ENCODE peak calls at places on chromosomes 13 and 19, in nine cellular contexts. C, R, G, M, N, U, B, S and Z are unnamed samples.

GRCh38 chr13:19794552-19795143 is 11.9 kb upstream of the PSPC1 start:
- DNase-seq in B (no peak), S (no peak), N (no peak), U (no peak), M (no peak), G (no peak), C (no peak), R (no peak), Z (peak)

GRCh38 chr19:14570864-14571527 is 870 bp downstream of the NDUFB7 start:
- DNase-seq in M (no peak), S (no peak), B (no peak), C (no peak), R (no peak), G (no peak), U (no peak), N (no peak), Z (no peak)

GRCh38 chr19:35206855-35207254 is 21.7 kb downstream of the FAM187B start:
- DNase-seq in M (no peak), R (no peak), S (no peak), G (no peak), N (no peak), C (no peak), B (no peak), U (no peak), Z (no peak)

GRCh38 chr13:46622918-46623256 is 69.9 kb downstream of the LRCH1 start:
- DNase-seq in S (peak), B (no peak), C (peak), G (no peak), N (no peak), R (no peak), M (peak), U (peak), Z (no peak)

GRCh38 chr19:10538204-10538603 is 5.5 kb upstream of the ATG4D start:
- DNase-seq in C (no peak), B (no peak), U (no peak), M (no peak), G (no peak), S (no peak), N (no peak), R (no peak), Z (no peak)

GRCh38 chr13:77138813-77139212 is 111.9 kb upstream of the FBXL3 start:
- DNase-seq in M (no peak), S (no peak), N (no peak), B (no peak), C (no peak), G (no peak), U (no peak), R (no peak), Z (no peak)

GRCh38 chr19:42122691-42123607 is 9.3 kb downstream of the POU2F2 start:
- DNase-seq in U (no peak), N (no peak), M (no peak), B (no peak), G (no peak), C (no peak), S (no peak), R (peak), Z (no peak)

GRCh38 chr13:71320452-71320851 is 546.6 kb downstream of the DACH1 start:
- DNase-seq in M (peak), C (peak), G (no peak), R (no peak), S (no peak), B (no peak), U (no peak), N (no peak), Z (no peak)

GRCh38 chr19:15330801-15331418 is 1.4 kb downstream of the BRD4 start:
- DNase-seq in C (peak), M (peak), S (no peak), R (no peak), G (no peak), U (no peak), B (no peak), N (no peak), Z (peak)

GRCh38 chr13:23021921-23022320 is 158.9 kb upstream of the SGCG start:
- DNase-seq in U (no peak), G (no peak), N (no peak), R (no peak), B (no peak), S (no peak), M (no peak), C (no peak), Z (no peak)

GRCh38 chr13:111626371-111627305 is 306.2 kb downstream of the TEX29 start:
- DNase-seq in M (no peak), B (no peak), U (no peak), N (no peak), C (no peak), R (no peak), S (peak), G (peak), Z (no peak)

GRCh38 chr19:10565028-10565566 is 713 bp downstream of the KRI1 start:
- DNase-seq in C (no peak), B (no peak), R (no peak), M (peak), N (no peak), S (no peak), U (no peak), G (no peak), Z (peak)

GRCh38 chr13:23160241-23161175 is 20.3 kb upstream of the SGCG start:
- DNase-seq in R (no peak), S (no peak), M (no peak), G (no peak), B (no peak), C (no peak), N (no peak), U (no peak), Z (no peak)

GRCh38 chr19:14775855-14776254 is 2.5 kb downstream of the ADGRE2 start:
- DNase-seq in R (no peak), U (no peak), B (no peak), S (peak), N (no peak), M (no peak), G (peak), C (no peak), Z (no peak)

GRCh38 chr13:22487932-22488331 is 692.8 kb upstream of the SGCG start:
- DNase-seq in B (no peak), U (no peak), N (no peak), S (no peak), C (no peak), R (no peak), M (peak), G (no peak), Z (no peak)

GRCh38 chr19:46489445-46490272 is 6.0 kb downstream of the PNMA8B start:
- DNase-seq in S (peak), M (peak), U (no peak), B (peak), R (no peak), G (peak), N (no peak), C (no peak), Z (no peak)

GRCh38 chr19:52138614-52139290 is 986 bp downstream of the ZNF616 start:
- DNase-seq in M (peak), B (no peak), N (peak), G (no peak), R (no peak), U (no peak), S (peak), C (no peak), Z (no peak)

GRCh38 chr13:55160911-55161310 is 1979.8 kb upstream of the PRR20A start:
- DNase-seq in B (no peak), N (no peak), U (no peak), G (no peak), C (no peak), R (no peak), S (peak), M (no peak), Z (no peak)

GRCh38 chr13:113411216-113412023 is 41.9 kb downstream of the ADPRHL1 start:
- DNase-seq in R (no peak), G (peak), N (no peak), C (no peak), U (peak), S (no peak), M (peak), B (no peak), Z (peak)